ENCODE peak calls at places on chromosomes 2 and 18, in nine cellular contexts. One of them, this sample, is unnamed.

GRCh38 chr18:50009772-50010171 is 185.2 kb downstream of the MYO5B start:
- DNase-seq in left ventricle myocardium inferior: no peak
- DNase-seq in IMR-90: peak; percentile 5
- DNase-seq in heart left ventricle: peak; percentile 20
- DNase-seq in A549: peak; percentile 37
- DNase-seq in CD8-positive, alpha-beta T cell: peak; percentile 29
- DNase-seq in body of pancreas: peak; percentile 74
- DNase-seq in CD8-positive, alpha-beta memory T cell: peak; percentile 5
- DNase-seq in right lobe of liver: peak; percentile 60
- DNase-seq in this sample: peak; percentile 66

GRCh38 chr18:5879479-5879882 is 15.8 kb downstream of the TMEM200C start:
- DNase-seq in heart left ventricle: no peak
- DNase-seq in IMR-90: peak; percentile 65
- DNase-seq in CD8-positive, alpha-beta T cell: no peak
- DNase-seq in right lobe of liver: no peak
- DNase-seq in body of pancreas: no peak
- DNase-seq in A549: peak; percentile 19
- DNase-seq in left ventricle myocardium inferior: no peak
- DNase-seq in CD8-positive, alpha-beta memory T cell: no peak
- DNase-seq in this sample: no peak

GRCh38 chr18:8898990-8899389 is 193.6 kb downstream of the MTCL1 start:
- DNase-seq in CD8-positive, alpha-beta memory T cell: no peak
- DNase-seq in body of pancreas: peak; percentile 46
- DNase-seq in right lobe of liver: no peak
- DNase-seq in A549: no peak
- DNase-seq in CD8-positive, alpha-beta T cell: no peak
- DNase-seq in heart left ventricle: no peak
- DNase-seq in IMR-90: no peak
- DNase-seq in left ventricle myocardium inferior: no peak
- DNase-seq in this sample: no peak

GRCh38 chr2:10844083-10844482 is 31.5 kb upstream of the PDIA6 start:
- DNase-seq in left ventricle myocardium inferior: peak; percentile 86
- DNase-seq in A549: peak; percentile 52
- DNase-seq in CD8-positive, alpha-beta memory T cell: no peak
- DNase-seq in CD8-positive, alpha-beta T cell: no peak
- DNase-seq in right lobe of liver: peak; percentile 63
- DNase-seq in heart left ventricle: peak; percentile 86
- DNase-seq in body of pancreas: peak; percentile 92
- DNase-seq in IMR-90: peak; percentile 38
- DNase-seq in this sample: peak; percentile 85

GRCh38 chr2:141348481-141348880 is 782.3 kb downstream of the LRP1B start:
- DNase-seq in heart left ventricle: no peak
- DNase-seq in CD8-positive, alpha-beta T cell: no peak
- DNase-seq in A549: no peak
- DNase-seq in IMR-90: peak; percentile 78
- DNase-seq in left ventricle myocardium inferior: no peak
- DNase-seq in CD8-positive, alpha-beta memory T cell: no peak
- DNase-seq in right lobe of liver: no peak
- DNase-seq in body of pancreas: no peak
- DNase-seq in this sample: no peak

GRCh38 chr2:18719978-18720775 is 130.8 kb upstream of the NT5C1B start:
- DNase-seq in heart left ventricle: no peak
- DNase-seq in body of pancreas: no peak
- DNase-seq in A549: peak; percentile 29
- DNase-seq in IMR-90: peak; percentile 58
- DNase-seq in CD8-positive, alpha-beta memory T cell: no peak
- DNase-seq in left ventricle myocardium inferior: no peak
- DNase-seq in CD8-positive, alpha-beta T cell: no peak
- DNase-seq in right lobe of liver: no peak
- DNase-seq in this sample: no peak

GRCh38 chr2:160666019-160666676 is 172.5 kb upstream of the RBMS1 start:
- DNase-seq in heart left ventricle: peak; percentile 35
- DNase-seq in CD8-positive, alpha-beta memory T cell: no peak
- DNase-seq in IMR-90: peak; percentile 99
- DNase-seq in A549: peak; percentile 93
- DNase-seq in right lobe of liver: no peak
- DNase-seq in left ventricle myocardium inferior: no peak
- DNase-seq in CD8-positive, alpha-beta T cell: no peak
- DNase-seq in body of pancreas: no peak
- DNase-seq in this sample: no peak

GRCh38 chr2:55165567-55165966 is 66.5 kb downstream of the CLHC1 start:
- DNase-seq in CD8-positive, alpha-beta memory T cell: no peak
- DNase-seq in heart left ventricle: no peak
- DNase-seq in left ventricle myocardium inferior: no peak
- DNase-seq in A549: no peak
- DNase-seq in IMR-90: peak; percentile 71
- DNase-seq in CD8-positive, alpha-beta T cell: no peak
- DNase-seq in body of pancreas: no peak
- DNase-seq in right lobe of liver: no peak
- DNase-seq in this sample: peak; percentile 74

GRCh38 chr18:46282177-46282570 is 178.0 kb downstream of the HAUS1 start:
- DNase-seq in CD8-positive, alpha-beta memory T cell: no peak
- DNase-seq in IMR-90: no peak
- DNase-seq in body of pancreas: no peak
- DNase-seq in left ventricle myocardium inferior: no peak
- DNase-seq in right lobe of liver: no peak
- DNase-seq in A549: no peak
- DNase-seq in heart left ventricle: no peak
- DNase-seq in CD8-positive, alpha-beta T cell: no peak
- DNase-seq in this sample: no peak

GRCh38 chr18:47492691-47493090 is 241.2 kb upstream of the SKOR2 start:
- DNase-seq in heart left ventricle: no peak
- DNase-seq in CD8-positive, alpha-beta memory T cell: no peak
- DNase-seq in right lobe of liver: no peak
- DNase-seq in CD8-positive, alpha-beta T cell: no peak
- DNase-seq in IMR-90: no peak
- DNase-seq in A549: no peak
- DNase-seq in left ventricle myocardium inferior: no peak
- DNase-seq in body of pancreas: no peak
- DNase-seq in this sample: no peak

GRCh38 chr2:26483957-26484565 is 6.1 kb upstream of the OTOF start:
- DNase-seq in heart left ventricle: no peak
- DNase-seq in body of pancreas: peak; percentile 74
- DNase-seq in IMR-90: no peak
- DNase-seq in right lobe of liver: peak; percentile 73
- DNase-seq in A549: no peak
- DNase-seq in CD8-positive, alpha-beta memory T cell: no peak
- DNase-seq in left ventricle myocardium inferior: no peak
- DNase-seq in CD8-positive, alpha-beta T cell: no peak
- DNase-seq in this sample: no peak

GRCh38 chr2:11370377-11371098 is 26.1 kb upstream of the ROCK2 start:
- DNase-seq in CD8-positive, alpha-beta memory T cell: no peak
- DNase-seq in heart left ventricle: no peak
- DNase-seq in A549: peak; percentile 87
- DNase-seq in body of pancreas: peak; percentile 83
- DNase-seq in left ventricle myocardium inferior: no peak
- DNase-seq in right lobe of liver: peak; percentile 89
- DNase-seq in CD8-positive, alpha-beta T cell: no peak
- DNase-seq in IMR-90: peak; percentile 43
- DNase-seq in this sample: no peak

GRCh38 chr2:24456610-24457556 is 34.2 kb upstream of the NCOA1 start:
- DNase-seq in heart left ventricle: peak; percentile 52
- DNase-seq in left ventricle myocardium inferior: peak; percentile 70
- DNase-seq in A549: peak; percentile 37
- DNase-seq in right lobe of liver: no peak
- DNase-seq in IMR-90: peak; percentile 84
- DNase-seq in body of pancreas: peak; percentile 49
- DNase-seq in CD8-positive, alpha-beta memory T cell: no peak
- DNase-seq in CD8-positive, alpha-beta T cell: no peak
- DNase-seq in this sample: no peak

GRCh38 chr2:24453379-24454073 is 37.5 kb upstream of the NCOA1 start:
- DNase-seq in CD8-positive, alpha-beta memory T cell: no peak
- DNase-seq in heart left ventricle: no peak
- DNase-seq in left ventricle myocardium inferior: no peak
- DNase-seq in CD8-positive, alpha-beta T cell: no peak
- DNase-seq in right lobe of liver: no peak
- DNase-seq in IMR-90: no peak
- DNase-seq in body of pancreas: no peak
- DNase-seq in A549: no peak
- DNase-seq in this sample: no peak

GRCh38 chr2:24451805-24452498 is 39.1 kb upstream of the NCOA1 start:
- DNase-seq in A549: no peak
- DNase-seq in CD8-positive, alpha-beta T cell: no peak
- DNase-seq in right lobe of liver: no peak
- DNase-seq in body of pancreas: no peak
- DNase-seq in CD8-positive, alpha-beta memory T cell: no peak
- DNase-seq in heart left ventricle: no peak
- DNase-seq in left ventricle myocardium inferior: no peak
- DNase-seq in IMR-90: no peak
- DNase-seq in this sample: no peak

GRCh38 chr2:24452499-24452878 is 38.6 kb upstream of the NCOA1 start:
- DNase-seq in body of pancreas: no peak
- DNase-seq in CD8-positive, alpha-beta memory T cell: no peak
- DNase-seq in CD8-positive, alpha-beta T cell: no peak
- DNase-seq in heart left ventricle: no peak
- DNase-seq in right lobe of liver: no peak
- DNase-seq in IMR-90: no peak
- DNase-seq in A549: no peak
- DNase-seq in left ventricle myocardium inferior: no peak
- DNase-seq in this sample: no peak

DNA sequence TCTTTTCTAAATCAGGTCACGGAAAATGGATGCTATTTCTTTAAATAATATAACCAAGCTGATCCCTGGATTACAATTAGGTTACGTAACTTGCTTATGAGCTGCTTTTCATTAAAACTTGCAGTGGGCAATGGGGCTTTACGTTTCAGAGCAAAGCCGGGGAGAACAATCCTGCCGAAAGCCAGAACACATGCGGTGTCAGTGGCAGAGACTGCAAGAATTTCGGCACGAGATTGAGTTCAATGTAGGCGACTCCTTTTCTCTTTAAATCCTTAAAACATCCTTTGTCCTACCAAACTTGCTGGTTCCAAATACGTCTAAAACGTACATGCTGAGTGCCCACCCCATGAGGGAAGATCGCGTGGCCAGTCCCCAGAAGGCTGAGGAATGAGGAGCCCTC is 36.8 kb upstream of the NCOA1 start:
- DNase-seq in body of pancreas: peak; percentile 10
- DNase-seq in right lobe of liver: no peak
- DNase-seq in CD8-positive, alpha-beta memory T cell: no peak
- DNase-seq in heart left ventricle: no peak
- DNase-seq in A549: no peak
- DNase-seq in left ventricle myocardium inferior: no peak
- DNase-seq in IMR-90: peak; percentile 17
- DNase-seq in CD8-positive, alpha-beta T cell: no peak
- DNase-seq in this sample: no peak
- H3K27ac ChIP-seq in body of pancreas: peak overlapping the region; percentile 9
- H3K27ac ChIP-seq in right lobe of liver: no peak overlapping the region
- H3K27ac ChIP-seq in CD8-positive, alpha-beta memory T cell: no peak overlapping the region
- H3K27ac ChIP-seq in heart left ventricle: peak overlapping the region; percentile 67
- H3K27ac ChIP-seq in A549: no peak overlapping the region
- H3K27ac ChIP-seq in left ventricle myocardium inferior: peak overlapping the region; percentile 59
- H3K27ac ChIP-seq in IMR-90: no peak overlapping the region
- H3K27ac ChIP-seq in CD8-positive, alpha-beta T cell: no peak overlapping the region
- H3K27ac ChIP-seq in this sample: no peak overlapping the region

GRCh38 chr2:196515608-196516007 is 123.9 kb upstream of the CCDC150 start:
- DNase-seq in CD8-positive, alpha-beta memory T cell: no peak
- DNase-seq in heart left ventricle: no peak
- DNase-seq in right lobe of liver: no peak
- DNase-seq in IMR-90: no peak
- DNase-seq in body of pancreas: no peak
- DNase-seq in CD8-positive, alpha-beta T cell: no peak
- DNase-seq in left ventricle myocardium inferior: no peak
- DNase-seq in A549: no peak
- DNase-seq in this sample: no peak
- H3K4me3 ChIP-seq in CD8-positive, alpha-beta memory T cell: no peak overlapping the region
- H3K4me3 ChIP-seq in heart left ventricle: no peak overlapping the region
- H3K4me3 ChIP-seq in right lobe of liver: no peak overlapping the region
- H3K4me3 ChIP-seq in IMR-90: no peak overlapping the region
- H3K4me3 ChIP-seq in body of pancreas: no peak overlapping the region
- H3K4me3 ChIP-seq in CD8-positive, alpha-beta T cell: no peak overlapping the region
- H3K4me3 ChIP-seq in left ventricle myocardium inferior: peak overlapping the region; percentile 45
- H3K4me3 ChIP-seq in A549: no peak overlapping the region
- H3K4me3 ChIP-seq in this sample: no peak overlapping the region

DNA sequence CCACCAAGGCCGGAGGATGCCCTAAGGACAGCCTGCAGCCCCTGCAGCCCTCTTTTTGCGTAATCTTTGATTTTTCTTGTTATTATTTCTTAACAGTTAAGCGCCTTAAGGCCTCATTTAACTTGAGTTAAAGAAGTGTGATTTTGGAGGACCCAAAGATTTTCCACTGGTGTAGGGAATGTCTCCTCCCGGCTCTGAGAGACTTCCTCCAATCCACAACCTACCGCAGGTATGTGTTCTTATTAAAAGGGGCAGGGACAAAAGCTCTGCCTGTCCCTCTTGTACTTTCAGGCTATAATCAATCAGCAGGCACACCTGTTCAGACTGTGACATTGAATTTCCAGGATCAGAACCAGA is 285.1 kb downstream of the PRKCE start:
- DNase-seq in IMR-90: no peak
- DNase-seq in left ventricle myocardium inferior: no peak
- DNase-seq in A549: no peak
- DNase-seq in heart left ventricle: no peak
- DNase-seq in right lobe of liver: no peak
- DNase-seq in CD8-positive, alpha-beta memory T cell: no peak
- DNase-seq in body of pancreas: no peak
- DNase-seq in CD8-positive, alpha-beta T cell: no peak
- DNase-seq in this sample: no peak
- H3K4me1 ChIP-seq in IMR-90: peaks cover 16% of the 10 kb centered on the region
- H3K4me1 ChIP-seq in left ventricle myocardium inferior: peaks cover 29% of the 10 kb centered on the region
- H3K4me1 ChIP-seq in A549: peaks cover 44% of the 10 kb centered on the region
- H3K4me1 ChIP-seq in heart left ventricle: peaks cover 32% of the 10 kb centered on the region
- H3K4me1 ChIP-seq in right lobe of liver: peaks cover 20% of the 10 kb centered on the region
- H3K4me1 ChIP-seq in CD8-positive, alpha-beta memory T cell: no peaks in the 10 kb centered on the region
- H3K4me1 ChIP-seq in body of pancreas: peaks cover 31% of the 10 kb centered on the region
- H3K4me1 ChIP-seq in CD8-positive, alpha-beta T cell: peaks cover 4% of the 10 kb centered on the region
- H3K4me1 ChIP-seq in this sample: peaks cover 25% of the 10 kb centered on the region

DNA sequence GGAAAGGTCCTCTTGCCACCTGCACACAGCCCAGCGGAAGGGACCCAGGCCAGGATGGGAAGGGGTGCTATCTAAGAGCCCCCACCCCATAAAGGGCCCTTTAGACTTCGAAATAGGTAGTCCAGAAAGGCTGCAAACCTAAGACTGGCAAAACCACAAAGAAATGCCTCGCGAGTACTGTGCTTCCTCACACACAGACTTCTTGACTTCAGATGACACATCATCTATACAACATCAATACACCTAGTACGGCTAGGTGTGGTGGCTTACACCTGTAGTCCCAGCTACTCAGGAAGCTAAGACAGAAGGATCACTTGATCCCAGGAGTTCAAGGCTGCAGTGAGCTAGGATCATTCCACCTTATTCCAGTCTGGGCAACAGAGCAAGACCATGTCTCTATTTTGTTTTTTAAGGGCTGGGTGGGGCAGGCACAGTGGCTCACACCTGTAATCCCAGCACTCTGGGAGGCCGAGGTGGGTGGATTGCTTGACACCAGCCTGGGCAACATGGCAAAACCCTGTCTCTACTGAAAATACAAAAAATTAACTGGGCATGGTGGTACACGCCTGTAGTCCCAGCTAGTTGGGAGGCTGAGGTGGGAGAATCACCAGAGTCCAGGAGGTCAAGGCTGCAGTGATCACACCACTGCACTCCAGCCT is 125.8 kb downstream of the CABLES1 start:
- DNase-seq in CD8-positive, alpha-beta memory T cell: no peak
- DNase-seq in IMR-90: no peak
- DNase-seq in heart left ventricle: no peak
- DNase-seq in left ventricle myocardium inferior: no peak
- DNase-seq in A549: no peak
- DNase-seq in CD8-positive, alpha-beta T cell: no peak
- DNase-seq in right lobe of liver: no peak
- DNase-seq in body of pancreas: no peak
- DNase-seq in this sample: no peak
- H3K27ac ChIP-seq in CD8-positive, alpha-beta memory T cell: no peak overlapping the region
- H3K27ac ChIP-seq in IMR-90: peak overlapping the region; percentile 83
- H3K27ac ChIP-seq in heart left ventricle: no peak overlapping the region
- H3K27ac ChIP-seq in left ventricle myocardium inferior: no peak overlapping the region
- H3K27ac ChIP-seq in A549: no peak overlapping the region
- H3K27ac ChIP-seq in CD8-positive, alpha-beta T cell: no peak overlapping the region
- H3K27ac ChIP-seq in right lobe of liver: no peak overlapping the region
- H3K27ac ChIP-seq in body of pancreas: no peak overlapping the region
- H3K27ac ChIP-seq in this sample: peak overlapping the region; percentile 90

This sample was measured in upper lobe of left lung.